ENCODE peak calls at places on chromosomes 1 and 21, in nine cellular contexts. One of them, this sample, is unnamed.

GRCh38 chr1:43285269-43285986 is at the start of gene C1orf210:
- DNase-seq in tibial artery: no peak
- DNase-seq in Peyer's patch: peak; percentile 96
- DNase-seq in dorsolateral prefrontal cortex: no peak
- DNase-seq in AG04449: no peak
- DNase-seq in foreskin fibroblast: no peak
- DNase-seq in transverse colon: peak; percentile 93
- DNase-seq in fibroblast of lung: no peak
- DNase-seq in prostate gland: peak; percentile 91
- DNase-seq in this sample: no peak

GRCh38 chr1:199909137-199909536 is 118.4 kb upstream of the NR5A2 start:
- DNase-seq in transverse colon: no peak
- DNase-seq in AG04449: no peak
- DNase-seq in Peyer's patch: no peak
- DNase-seq in foreskin fibroblast: no peak
- DNase-seq in tibial artery: no peak
- DNase-seq in fibroblast of lung: peak; percentile 6
- DNase-seq in dorsolateral prefrontal cortex: no peak
- DNase-seq in prostate gland: no peak
- DNase-seq in this sample: peak; percentile 3

GRCh38 chr1:116921301-116921885 is 11.7 kb downstream of the PTGFRN start:
- DNase-seq in AG04449: no peak
- DNase-seq in dorsolateral prefrontal cortex: no peak
- DNase-seq in prostate gland: no peak
- DNase-seq in foreskin fibroblast: no peak
- DNase-seq in Peyer's patch: no peak
- DNase-seq in transverse colon: no peak
- DNase-seq in tibial artery: no peak
- DNase-seq in fibroblast of lung: no peak
- DNase-seq in this sample: no peak

GRCh38 chr1:3774503-3775247 is 2.1 kb downstream of the SMIM1 start:
- DNase-seq in tibial artery: no peak
- DNase-seq in transverse colon: no peak
- DNase-seq in AG04449: no peak
- DNase-seq in prostate gland: no peak
- DNase-seq in foreskin fibroblast: no peak
- DNase-seq in fibroblast of lung: peak; percentile 21
- DNase-seq in dorsolateral prefrontal cortex: no peak
- DNase-seq in Peyer's patch: peak; percentile 51
- DNase-seq in this sample: peak; percentile 32

GRCh38 chr1:223556414-223557124 is 108.9 kb downstream of the CAPN8 start:
- DNase-seq in AG04449: no peak
- DNase-seq in prostate gland: no peak
- DNase-seq in foreskin fibroblast: peak; percentile 16
- DNase-seq in tibial artery: peak; percentile 50
- DNase-seq in Peyer's patch: peak; percentile 82
- DNase-seq in fibroblast of lung: no peak
- DNase-seq in dorsolateral prefrontal cortex: no peak
- DNase-seq in transverse colon: peak; percentile 71
- DNase-seq in this sample: peak; percentile 10

GRCh38 chr1:48547521-48547920 is 75.5 kb upstream of the SPATA6 start:
- DNase-seq in fibroblast of lung: no peak
- DNase-seq in dorsolateral prefrontal cortex: no peak
- DNase-seq in AG04449: no peak
- DNase-seq in tibial artery: no peak
- DNase-seq in Peyer's patch: no peak
- DNase-seq in foreskin fibroblast: no peak
- DNase-seq in transverse colon: no peak
- DNase-seq in prostate gland: no peak
- DNase-seq in this sample: no peak

GRCh38 chr21:25560151-25560783 is 47.0 kb downstream of the MRPL39 start:
- DNase-seq in fibroblast of lung: no peak
- DNase-seq in prostate gland: no peak
- DNase-seq in foreskin fibroblast: no peak
- DNase-seq in dorsolateral prefrontal cortex: no peak
- DNase-seq in tibial artery: no peak
- DNase-seq in Peyer's patch: no peak
- DNase-seq in AG04449: no peak
- DNase-seq in transverse colon: no peak
- DNase-seq in this sample: no peak

GRCh38 chr1:58782308-58783089 is 1.3 kb downstream of the JUN start:
- DNase-seq in dorsolateral prefrontal cortex: peak; percentile 81
- DNase-seq in AG04449: no peak
- DNase-seq in transverse colon: peak; percentile 78
- DNase-seq in tibial artery: peak; percentile 83
- DNase-seq in foreskin fibroblast: no peak
- DNase-seq in fibroblast of lung: peak; percentile 36
- DNase-seq in Peyer's patch: peak; percentile 80
- DNase-seq in prostate gland: peak; percentile 49
- DNase-seq in this sample: peak; percentile 62

GRCh38 chr1:186187601-186188000 is 187.5 kb downstream of the TPR start:
- DNase-seq in AG04449: no peak
- DNase-seq in prostate gland: no peak
- DNase-seq in tibial artery: no peak
- DNase-seq in foreskin fibroblast: no peak
- DNase-seq in fibroblast of lung: no peak
- DNase-seq in Peyer's patch: no peak
- DNase-seq in dorsolateral prefrontal cortex: no peak
- DNase-seq in transverse colon: no peak
- DNase-seq in this sample: peak; percentile 55

DNA sequence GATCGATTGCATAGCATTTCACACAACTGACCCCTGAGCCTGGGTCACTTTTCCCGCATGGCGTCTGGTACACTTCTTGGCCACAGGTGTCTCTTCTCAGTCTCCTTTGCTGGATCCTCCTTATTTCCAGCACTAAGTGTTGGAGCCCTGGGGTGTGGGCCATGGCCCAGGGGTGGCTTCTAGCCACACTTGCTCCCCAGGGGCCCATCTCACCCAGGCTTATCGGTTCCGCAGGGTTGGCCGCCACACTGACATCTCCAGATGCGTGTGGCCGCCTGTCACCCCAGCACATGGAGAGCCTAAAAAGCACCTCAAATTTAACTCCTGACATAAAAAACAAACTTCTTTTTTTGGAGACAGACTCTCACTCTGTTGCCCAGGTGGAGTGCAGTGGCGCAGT is 2.4 kb downstream of the THAP3 start:
- DNase-seq in dorsolateral prefrontal cortex: no peak
- DNase-seq in transverse colon: no peak
- DNase-seq in AG04449: no peak
- DNase-seq in tibial artery: no peak
- DNase-seq in prostate gland: no peak
- DNase-seq in Peyer's patch: no peak
- DNase-seq in foreskin fibroblast: no peak
- DNase-seq in fibroblast of lung: no peak
- DNase-seq in this sample: no peak
- H3K4me3 ChIP-seq in dorsolateral prefrontal cortex: no peak overlapping the region
- H3K4me3 ChIP-seq in transverse colon: no peak overlapping the region
- H3K4me3 ChIP-seq in AG04449: no peak overlapping the region
- H3K4me3 ChIP-seq in tibial artery: no peak overlapping the region
- H3K4me3 ChIP-seq in prostate gland: no peak overlapping the region
- H3K4me3 ChIP-seq in Peyer's patch: no peak overlapping the region
- H3K4me3 ChIP-seq in foreskin fibroblast: no peak overlapping the region
- H3K4me3 ChIP-seq in fibroblast of lung: no peak overlapping the region
- H3K4me3 ChIP-seq in this sample: no peak overlapping the region

GRCh38 chr21:41419921-41420862 is 5.8 kb upstream of the MX1 start:
- DNase-seq in tibial artery: peak; percentile 92
- DNase-seq in fibroblast of lung: peak; percentile 88
- DNase-seq in foreskin fibroblast: peak; percentile 76
- DNase-seq in transverse colon: peak; percentile 86
- DNase-seq in prostate gland: peak; percentile 79
- DNase-seq in Peyer's patch: peak; percentile 86
- DNase-seq in dorsolateral prefrontal cortex: peak; percentile 71
- DNase-seq in AG04449: peak; percentile 10
- DNase-seq in this sample: peak; percentile 87
- TF ChIP-seq CTCF in tibial artery: no peak
- TF ChIP-seq CTCF in fibroblast of lung: no peak
- TF ChIP-seq CTCF in foreskin fibroblast: no peak
- TF ChIP-seq CTCF in transverse colon: no peak
- TF ChIP-seq CTCF in prostate gland: no peak
- TF ChIP-seq CTCF in Peyer's patch: no peak
- TF ChIP-seq CTCF in dorsolateral prefrontal cortex: no peak
- TF ChIP-seq CTCF in AG04449: no peak
- TF ChIP-seq CTCF in this sample: no peak

DNA sequence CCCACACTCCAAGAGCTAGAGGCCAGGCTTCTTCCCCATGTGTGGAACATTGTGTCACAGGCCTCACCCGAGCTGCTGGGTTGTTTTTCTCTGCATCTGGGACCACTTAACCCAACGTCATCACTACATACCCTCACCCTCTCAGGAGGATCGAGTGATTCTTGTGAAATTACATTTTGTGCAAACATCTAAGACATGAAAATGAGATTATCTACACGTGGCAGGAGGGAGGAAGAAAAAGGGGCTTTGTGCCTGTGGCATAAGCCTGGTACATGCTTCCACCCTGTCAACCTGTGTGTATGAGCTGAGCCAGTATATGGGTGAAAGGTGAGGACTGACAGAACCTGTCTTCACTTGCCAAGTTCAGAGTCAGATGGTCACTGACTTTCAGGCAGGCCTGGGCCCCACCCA is 1.6 kb downstream of the CPT2 start:
- DNase-seq in transverse colon: peak; percentile 57
- DNase-seq in Peyer's patch: no peak
- DNase-seq in fibroblast of lung: no peak
- DNase-seq in tibial artery: no peak
- DNase-seq in AG04449: no peak
- DNase-seq in dorsolateral prefrontal cortex: no peak
- DNase-seq in prostate gland: no peak
- DNase-seq in foreskin fibroblast: peak; percentile 75
- DNase-seq in this sample: peak; percentile 42
- H3K4me3 ChIP-seq in transverse colon: no peak overlapping the region
- H3K4me3 ChIP-seq in Peyer's patch: peak overlapping the region; percentile 97
- H3K4me3 ChIP-seq in fibroblast of lung: peak overlapping the region; percentile 88
- H3K4me3 ChIP-seq in tibial artery: peak overlapping the region; percentile 93
- H3K4me3 ChIP-seq in AG04449: peak overlapping the region; percentile 20
- H3K4me3 ChIP-seq in dorsolateral prefrontal cortex: no peak overlapping the region
- H3K4me3 ChIP-seq in prostate gland: no peak overlapping the region
- H3K4me3 ChIP-seq in foreskin fibroblast: peak overlapping the region; percentile 87
- H3K4me3 ChIP-seq in this sample: no peak overlapping the region

GRCh38 chr21:42973309-42973990 is 912 bp upstream of the PKNOX1 start:
- DNase-seq in Peyer's patch: no peak
- DNase-seq in dorsolateral prefrontal cortex: no peak
- DNase-seq in foreskin fibroblast: no peak
- DNase-seq in prostate gland: peak; percentile 16
- DNase-seq in tibial artery: peak; percentile 69
- DNase-seq in fibroblast of lung: no peak
- DNase-seq in transverse colon: no peak
- DNase-seq in AG04449: no peak
- DNase-seq in this sample: no peak
- TF ChIP-seq CTCF in Peyer's patch: no peak
- TF ChIP-seq CTCF in dorsolateral prefrontal cortex: no peak
- TF ChIP-seq CTCF in foreskin fibroblast: no peak
- TF ChIP-seq CTCF in prostate gland: no peak
- TF ChIP-seq CTCF in tibial artery: no peak
- TF ChIP-seq CTCF in fibroblast of lung: no peak
- TF ChIP-seq CTCF in transverse colon: no peak
- TF ChIP-seq CTCF in AG04449: no peak
- TF ChIP-seq CTCF in this sample: no peak

GRCh38 chr1:18901147-18901951 is 1.0 kb downstream of the ALDH4A1 start:
- DNase-seq in AG04449: no peak
- DNase-seq in Peyer's patch: no peak
- DNase-seq in transverse colon: no peak
- DNase-seq in fibroblast of lung: no peak
- DNase-seq in foreskin fibroblast: no peak
- DNase-seq in prostate gland: no peak
- DNase-seq in dorsolateral prefrontal cortex: no peak
- DNase-seq in tibial artery: no peak
- DNase-seq in this sample: no peak
- H3K4me3 ChIP-seq in AG04449: peak overlapping the region; percentile 83
- H3K4me3 ChIP-seq in Peyer's patch: peak overlapping the region; percentile 88
- H3K4me3 ChIP-seq in transverse colon: peak overlapping the region; percentile 68
- H3K4me3 ChIP-seq in fibroblast of lung: peak overlapping the region; percentile 84
- H3K4me3 ChIP-seq in foreskin fibroblast: peak overlapping the region; percentile 83
- H3K4me3 ChIP-seq in prostate gland: peak overlapping the region; percentile 78
- H3K4me3 ChIP-seq in dorsolateral prefrontal cortex: peak overlapping the region; percentile 89
- H3K4me3 ChIP-seq in tibial artery: peak overlapping the region; percentile 68
- H3K4me3 ChIP-seq in this sample: peak overlapping the region; percentile 69

GRCh38 chr1:234408757-234409156 is 35.5 kb downstream of the COA6 start:
- DNase-seq in dorsolateral prefrontal cortex: no peak
- DNase-seq in transverse colon: no peak
- DNase-seq in AG04449: no peak
- DNase-seq in tibial artery: no peak
- DNase-seq in foreskin fibroblast: no peak
- DNase-seq in Peyer's patch: no peak
- DNase-seq in prostate gland: no peak
- DNase-seq in fibroblast of lung: no peak
- DNase-seq in this sample: no peak

GRCh38 chr1:234409328-234409727 is 36.1 kb downstream of the COA6 start:
- DNase-seq in foreskin fibroblast: no peak
- DNase-seq in fibroblast of lung: no peak
- DNase-seq in transverse colon: no peak
- DNase-seq in AG04449: no peak
- DNase-seq in prostate gland: no peak
- DNase-seq in Peyer's patch: no peak
- DNase-seq in dorsolateral prefrontal cortex: no peak
- DNase-seq in tibial artery: no peak
- DNase-seq in this sample: no peak

GRCh38 chr1:234406871-234407270 is 33.6 kb downstream of the COA6 start:
- DNase-seq in dorsolateral prefrontal cortex: no peak
- DNase-seq in fibroblast of lung: no peak
- DNase-seq in transverse colon: no peak
- DNase-seq in Peyer's patch: no peak
- DNase-seq in AG04449: no peak
- DNase-seq in prostate gland: no peak
- DNase-seq in foreskin fibroblast: no peak
- DNase-seq in tibial artery: no peak
- DNase-seq in this sample: no peak

GRCh38 chr1:234402939-234403338 is 29.7 kb downstream of the COA6 start:
- DNase-seq in AG04449: no peak
- DNase-seq in fibroblast of lung: no peak
- DNase-seq in Peyer's patch: no peak
- DNase-seq in prostate gland: no peak
- DNase-seq in tibial artery: no peak
- DNase-seq in dorsolateral prefrontal cortex: no peak
- DNase-seq in foreskin fibroblast: no peak
- DNase-seq in transverse colon: no peak
- DNase-seq in this sample: no peak

DNA sequence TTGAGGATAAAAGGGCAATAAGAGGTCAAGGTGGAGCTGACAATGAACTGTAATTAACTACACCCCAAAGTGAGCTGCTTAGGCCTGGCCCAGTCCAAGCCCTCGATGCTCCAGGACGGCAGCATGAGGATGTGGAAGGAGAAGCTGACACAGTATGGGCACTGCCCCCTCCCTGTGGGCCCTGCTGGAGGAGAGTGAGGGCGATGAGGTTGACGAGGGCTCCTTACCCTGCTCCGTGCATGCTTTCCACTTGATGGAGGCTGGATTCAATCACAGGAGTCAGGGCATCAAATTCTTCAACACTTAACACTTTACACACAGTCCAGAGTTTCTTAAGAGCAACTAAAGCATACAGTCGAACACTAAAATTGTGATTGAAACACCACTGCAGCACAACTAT is 32.4 kb downstream of the COA6 start:
- DNase-seq in fibroblast of lung: no peak
- DNase-seq in tibial artery: no peak
- DNase-seq in transverse colon: no peak
- DNase-seq in foreskin fibroblast: no peak
- DNase-seq in AG04449: no peak
- DNase-seq in dorsolateral prefrontal cortex: no peak
- DNase-seq in prostate gland: no peak
- DNase-seq in Peyer's patch: no peak
- DNase-seq in this sample: no peak
- TF ChIP-seq CTCF in fibroblast of lung: no peak
- TF ChIP-seq CTCF in tibial artery: no peak
- TF ChIP-seq CTCF in transverse colon: no peak
- TF ChIP-seq CTCF in foreskin fibroblast: no peak
- TF ChIP-seq CTCF in AG04449: no peak
- TF ChIP-seq CTCF in dorsolateral prefrontal cortex: no peak
- TF ChIP-seq CTCF in prostate gland: no peak
- TF ChIP-seq CTCF in Peyer's patch: no peak
- TF ChIP-seq CTCF in this sample: no peak